ENCODE peak calls at places on chromosomes 5 and 9, in ten cellular contexts. A, P, V, R, M, H, N, D, L and E are unnamed samples. For H3K4me1, the result is how much of the 10 kb centered on the place peaks cover.

GRCh38 chr9:121643473-121643872 is 8.0 kb upstream of the DAB2IP start:
- DNase-seq in A (no peak), P (no peak), V (no peak), R (no peak), M (no peak), H (no peak), N (no peak), D (no peak), L (no peak), E (no peak)

GRCh38 chr5:16740476-16740875 is 123.7 kb upstream of the RETREG1 start:
- DNase-seq in A (no peak), P (no peak), V (no peak), R (no peak), M (no peak), H (no peak), N (no peak), D (no peak), L (no peak), E (no peak)

GRCh38 chr5:73693573-73694061 is 67.6 kb downstream of the ARHGEF28 start:
- DNase-seq in A (no peak), P (no peak), V (peak), R (no peak), M (peak), H (no peak), N (no peak), D (peak), L (peak), E (no peak)

GRCh38 chr9:117706421-117707150 is 2.4 kb downstream of the TLR4 start:
- DNase-seq in A (no peak), P (no peak), V (no peak), R (no peak), M (no peak), H (no peak), N (no peak), D (no peak), L (no peak), E (no peak)

GRCh38 chr9:38068616-38068865 is 486 bp downstream of the SHB start:
- DNase-seq in A (peak), P (peak), V (no peak), R (no peak), M (peak), H (peak), N (no peak), D (peak), L (no peak), E (no peak)

GRCh38 chr9:37903581-37903830 is 421 bp downstream of the SLC25A51 start:
- DNase-seq in A (no peak), P (peak), V (peak), R (no peak), M (no peak), H (no peak), N (no peak), D (no peak), L (no peak), E (peak)

GRCh38 chr5:44336708-44337107 is 52.5 kb downstream of the FGF10 start:
- DNase-seq in A (no peak), P (no peak), V (no peak), R (no peak), M (no peak), H (no peak), N (no peak), D (no peak), L (no peak), E (no peak)

GRCh38 chr9:137218754-137219271 is 3.2 kb downstream of the RNF208 start:
- DNase-seq in A (peak), P (no peak), V (peak), R (no peak), M (no peak), H (peak), N (no peak), D (peak), L (no peak), E (peak)

GRCh38 chr9:94656190-94656589 is 16.9 kb upstream of the FBP1 start:
- DNase-seq in A (no peak), P (no peak), V (no peak), R (no peak), M (no peak), H (no peak), N (peak), D (peak), L (no peak), E (no peak)

GRCh38 chr9:103068666-103069207 is 73.6 kb downstream of the CYLC2 start:
- DNase-seq in A (no peak), P (no peak), V (no peak), R (no peak), M (no peak), H (no peak), N (no peak), D (no peak), L (no peak), E (no peak)

GRCh38 chr9:128065907-128066712 is 1.0 kb downstream of the NAIF1 start:
- DNase-seq in A (no peak), P (peak), V (no peak), R (no peak), M (no peak), H (peak), N (no peak), D (no peak), L (peak), E (no peak)

GRCh38 chr5:10524376-10525123 is 39.3 kb upstream of the ANKRD33B start:
- DNase-seq in A (no peak), P (no peak), V (no peak), R (peak), M (peak), H (no peak), N (no peak), D (no peak), L (no peak), E (no peak)

GRCh38 chr9:133429216-133429613 is 7.0 kb downstream of the ADAMTS13 start:
- DNase-seq in A (no peak), P (no peak), V (no peak), R (no peak), M (no peak), H (no peak), N (no peak), D (no peak), L (no peak), E (no peak)

GRCh38 chr5:141866111-141866510 is 12.1 kb downstream of the PCDH1 start:
- DNase-seq in A (peak), P (peak), V (no peak), R (no peak), M (no peak), H (no peak), N (no peak), D (peak), L (no peak), E (peak)

GRCh38 chr9:123176230-123176629 is 92.2 kb downstream of the STRBP start:
- DNase-seq in A (no peak), P (no peak), V (no peak), R (no peak), M (no peak), H (no peak), N (peak), D (no peak), L (no peak), E (no peak)

GRCh38 chr9:124863371-124863831 is 1.5 kb downstream of the ARPC5L start:
- DNase-seq in A (no peak), P (no peak), V (no peak), R (no peak), M (no peak), H (no peak), N (no peak), D (no peak), L (no peak), E (no peak)

GRCh38 chr5:34625246-34625645 is 30.9 kb upstream of the RAI14 start:
- DNase-seq in A (no peak), P (no peak), V (no peak), R (no peak), M (no peak), H (no peak), N (no peak), D (no peak), L (no peak), E (no peak)
- TF ChIP-seq EP300 in A (no peak), P (no peak), V (no peak), R (no peak), M (no peak), H (no peak), N (no peak), D (no peak), L (no peak), E (no peak)

DNA sequence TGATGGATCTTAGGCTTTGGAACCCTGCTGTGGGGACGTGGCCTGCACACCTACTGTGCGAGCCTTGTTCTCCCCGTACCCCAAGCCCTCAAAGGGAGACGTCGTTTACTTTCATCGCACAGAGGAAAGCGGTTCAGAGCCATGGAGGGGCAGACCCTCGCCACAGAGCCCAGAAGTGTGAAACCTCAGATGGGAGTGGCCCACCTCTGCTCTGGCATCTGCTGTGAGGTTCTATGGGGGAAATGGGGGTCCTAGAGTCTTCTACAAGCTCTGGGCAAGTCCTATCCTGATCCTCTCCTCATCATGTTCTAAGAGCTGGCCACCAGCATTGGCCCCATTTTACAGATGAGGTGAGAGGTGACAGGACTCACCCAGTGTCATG is 3.7 kb upstream of the RNF44 start:
- DNase-seq in A (no peak), P (no peak), V (no peak), R (no peak), M (no peak), H (no peak), N (no peak), D (no peak), L (no peak), E (no peak)
- H3K4me1 ChIP-seq in A (half or more), P (under half), V (under half), R (under half), M (under half), H (half or more), N (under half), D (under half), L (under half), E (half or more)

DNA sequence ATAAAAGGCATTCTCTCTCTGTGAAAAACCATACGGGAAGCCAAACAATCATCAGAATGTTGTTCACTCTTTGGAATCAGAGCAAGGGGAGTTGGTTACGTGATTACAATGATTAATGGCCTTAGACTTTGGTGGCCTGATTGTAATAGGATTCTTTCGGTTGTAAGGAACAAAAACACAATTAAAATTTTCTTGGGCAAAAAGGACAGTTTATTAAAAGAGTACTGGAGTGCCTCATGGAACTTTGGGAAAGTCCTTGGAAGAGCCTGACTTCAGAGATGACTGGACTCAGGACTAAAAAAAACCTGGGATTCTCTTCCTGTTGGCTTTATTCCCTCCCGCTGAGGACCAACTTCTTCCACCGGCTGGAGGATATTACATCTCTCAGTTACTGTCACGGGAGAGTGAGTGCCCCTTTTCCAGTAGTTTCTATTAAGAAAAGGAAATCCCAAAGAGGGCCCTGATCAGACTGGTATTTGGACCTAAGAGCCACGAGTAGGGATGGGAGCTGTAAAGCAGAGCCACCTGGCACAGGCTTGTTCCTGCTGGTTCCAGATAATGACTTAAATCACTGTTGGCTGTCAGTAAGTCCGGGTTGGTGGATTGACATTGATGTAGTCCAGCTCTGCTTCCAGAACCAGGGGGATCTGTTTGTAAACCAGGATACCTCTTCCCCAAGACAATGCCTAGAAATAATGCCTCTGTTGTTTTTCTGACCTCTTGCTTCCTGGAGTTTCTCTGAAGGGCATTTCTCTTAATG is 53.9 kb downstream of the CFAP95 start:
- DNase-seq in A (no peak), P (no peak), V (no peak), R (no peak), M (peak), H (no peak), N (no peak), D (no peak), L (no peak), E (no peak)
- TF ChIP-seq EP300 in A (no peak), P (no peak), V (no peak), R (no peak), M (no peak), H (no peak), N (no peak), D (no peak), L (no peak), E (no peak)

DNA sequence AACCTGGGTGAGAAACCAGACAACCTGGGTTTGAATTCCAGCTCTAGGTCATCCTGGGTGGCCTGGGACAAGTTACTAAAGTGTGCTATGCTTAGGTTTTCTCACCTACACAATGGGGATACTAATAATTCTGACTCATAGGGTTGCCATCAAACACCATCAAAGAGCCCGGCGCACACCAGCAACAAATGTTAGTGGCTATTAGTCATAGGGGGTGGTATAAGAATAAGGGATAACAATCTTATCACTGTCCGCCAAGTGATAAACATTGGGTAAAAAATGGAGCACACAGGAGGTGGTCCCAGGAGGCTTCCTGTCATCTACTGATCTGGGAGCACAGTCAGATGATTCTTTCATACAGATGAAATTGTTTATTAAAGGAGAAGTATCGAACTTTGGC is 61.4 kb upstream of the AFAP1L1 start:
- DNase-seq in A (no peak), P (no peak), V (peak), R (no peak), M (no peak), H (peak), N (no peak), D (no peak), L (no peak), E (no peak)
- H3K4me1 ChIP-seq in A (under half), P (under half), V (under half), R (under half), M (under half), H (under half), N (under half), D (under half), L (under half), E (under half)

GRCh38 chr9:134769084-134769455 is 111.5 kb upstream of the FCN2 start:
- DNase-seq in A (no peak), P (no peak), V (no peak), R (no peak), M (peak), H (no peak), N (no peak), D (no peak), L (no peak), E (no peak)

GRCh38 chr9:134768332-134769083 is 112.1 kb upstream of the FCN2 start:
- DNase-seq in A (no peak), P (peak), V (no peak), R (no peak), M (no peak), H (no peak), N (no peak), D (no peak), L (no peak), E (peak)

GRCh38 chr9:134773842-134774241 is 106.8 kb upstream of the FCN2 start:
- DNase-seq in A (no peak), P (no peak), V (no peak), R (no peak), M (no peak), H (no peak), N (no peak), D (no peak), L (no peak), E (no peak)

GRCh38 chr9:134772331-134772730 is 108.3 kb upstream of the FCN2 start:
- DNase-seq in A (no peak), P (no peak), V (no peak), R (no peak), M (no peak), H (no peak), N (no peak), D (no peak), L (no peak), E (no peak)

DNA sequence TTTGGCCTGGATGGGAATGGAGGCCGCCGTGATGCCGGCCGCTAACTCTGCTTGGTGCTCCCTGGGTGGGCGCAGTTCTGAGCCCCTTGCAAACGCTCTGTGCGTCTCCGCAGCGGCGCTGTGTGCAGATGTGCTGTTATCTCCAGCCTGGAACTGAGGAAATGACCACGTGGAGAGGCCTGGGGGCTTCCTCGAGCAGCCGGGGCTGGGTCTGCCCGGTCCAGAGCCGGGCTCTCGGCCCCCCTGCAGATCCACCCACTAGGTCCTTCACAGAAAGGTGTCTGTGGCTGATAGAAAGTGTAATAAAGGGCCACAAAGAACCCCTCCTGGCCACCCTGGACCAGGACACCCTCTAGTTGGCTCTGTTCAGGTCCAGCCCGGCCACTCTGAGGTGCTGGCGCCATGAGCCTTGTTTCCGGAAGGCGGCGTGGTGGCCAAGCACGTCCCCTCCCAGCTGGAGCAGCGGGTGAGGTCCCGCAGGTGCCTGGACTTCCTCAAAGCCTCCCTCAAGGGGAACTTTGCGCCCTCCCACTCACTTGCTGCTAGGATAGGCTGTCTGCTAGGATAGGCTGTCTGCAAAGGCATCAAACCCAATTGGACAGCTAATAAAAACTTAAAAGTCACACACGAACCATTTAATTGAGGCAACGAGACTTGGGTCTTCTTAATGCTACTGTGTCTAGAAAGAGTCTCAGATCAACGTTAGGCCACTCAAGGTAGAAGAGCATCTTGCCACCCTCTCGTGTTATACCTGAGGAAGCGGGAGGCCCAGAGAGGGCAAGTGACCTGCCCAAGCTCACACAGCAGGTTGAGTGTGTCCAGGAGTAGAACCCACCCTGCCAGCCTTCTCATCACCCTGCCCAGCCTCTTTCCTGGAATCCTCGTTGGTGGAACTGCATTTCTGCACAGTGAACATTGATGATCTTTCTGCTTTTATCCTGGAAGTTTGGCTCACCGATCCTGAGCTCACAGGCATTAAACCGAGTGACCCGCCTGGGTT is 109.3 kb upstream of the FCN2 start:
- DNase-seq in A (no peak), P (no peak), V (no peak), R (no peak), M (no peak), H (peak), N (peak), D (no peak), L (no peak), E (no peak)
- TF ChIP-seq EP300 in A (no peak), P (no peak), V (no peak), R (no peak), M (no peak), H (no peak), N (no peak), D (no peak), L (no peak), E (no peak)

GRCh38 chr9:129078691-129079503 is 2.0 kb upstream of the DOLPP1 start:
- DNase-seq in A (no peak), P (no peak), V (no peak), R (no peak), M (no peak), H (no peak), N (no peak), D (peak), L (no peak), E (no peak)

GRCh38 chr9:129079829-129080228 is 1.1 kb upstream of the DOLPP1 start:
- DNase-seq in A (no peak), P (no peak), V (no peak), R (no peak), M (no peak), H (no peak), N (no peak), D (no peak), L (no peak), E (no peak)

GRCh38 chr9:129080312-129080607 is 651 bp upstream of the DOLPP1 start:
- DNase-seq in A (no peak), P (no peak), V (no peak), R (no peak), M (no peak), H (no peak), N (no peak), D (no peak), L (no peak), E (peak)

GRCh38 chr9:129080608-129081387 is at the start of gene DOLPP1:
- DNase-seq in A (peak), P (peak), V (peak), R (peak), M (peak), H (peak), N (peak), D (peak), L (peak), E (peak)

DNA sequence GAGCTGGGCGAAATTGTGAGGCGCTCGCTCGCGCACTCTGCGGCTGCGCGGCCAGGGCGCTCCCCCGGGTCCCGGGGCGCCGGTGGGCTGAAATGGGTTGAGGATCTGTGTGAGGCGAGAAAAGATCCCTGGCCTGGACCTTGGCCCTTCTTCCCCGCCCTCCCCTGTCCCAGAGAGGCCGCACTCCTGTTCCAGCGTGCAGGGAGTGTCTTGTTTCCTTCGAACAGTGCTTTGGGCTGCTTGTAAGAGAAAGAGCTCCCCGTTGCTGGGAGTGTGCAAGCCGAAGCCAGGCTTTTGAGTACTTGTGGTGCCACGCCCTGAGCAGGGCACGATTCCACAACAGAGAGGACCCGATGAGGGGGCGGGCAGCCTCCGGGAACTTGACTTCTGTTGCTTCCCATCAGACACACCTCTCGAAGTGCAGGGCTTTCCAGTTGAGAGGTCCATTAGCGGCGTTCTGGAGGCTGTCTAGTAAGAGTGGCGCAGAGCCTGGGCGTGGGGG is 528 bp downstream of the DOLPP1 start:
- DNase-seq in A (no peak), P (no peak), V (peak), R (no peak), M (peak), H (peak), N (peak), D (no peak), L (no peak), E (peak)
- H3K4me1 ChIP-seq in A (under half), P (under half), V (under half), R (under half), M (under half), H (half or more), N (under half), D (half or more), L (under half), E (under half)